ENCODE peak calls at places on chromosomes 2 and 18, in seven cellular contexts. I is Panc1, H is cardiac fibroblast, F is MM.1S, D is kidney, U is kidney epithelial cell, N is Caco-2. T is an unnamed sample.

GRCh38 chr2:100968146-100969145 is 33.6 kb upstream of the RPL31 start:
- DNase-seq in I (no peak), H (no peak), F (no peak), D (peak; percentile 55), U (no peak), N (no peak), T (no peak)

GRCh38 chr2:213806125-213806726 is 522.0 kb downstream of the SPAG16 start:
- DNase-seq in I (no peak), H (peak; percentile 51), F (peak; percentile 11), D (no peak), U (no peak), N (no peak), T (peak; percentile 30)

GRCh38 chr18:24878289-24878688 is 417.9 kb downstream of the HRH4 start:
- DNase-seq in I (no peak), H (peak; percentile 74), F (peak; percentile 20), D (no peak), U (no peak), N (no peak), T (peak; percentile 34)

GRCh38 chr2:179745615-179746263 is 115.7 kb downstream of the ZNF385B start:
- DNase-seq in I (no peak), H (peak; percentile 3), F (no peak), D (no peak), U (no peak), N (no peak), T (no peak)

GRCh38 chr2:9675369-9676351 is 44.9 kb upstream of the YWHAQ start:
- DNase-seq in I (no peak), H (peak; percentile 80), F (no peak), D (peak; percentile 41), U (peak; percentile 98), N (no peak), T (no peak)

GRCh38 chr2:235833971-235834620 is 334.1 kb downstream of the GBX2 start:
- DNase-seq in I (no peak), H (no peak), F (no peak), D (no peak), U (no peak), N (no peak), T (no peak)

GRCh38 chr2:239302083-239302807 is 98.6 kb downstream of the HDAC4 start:
- DNase-seq in I (no peak), H (no peak), F (no peak), D (peak; percentile 55), U (no peak), N (no peak), T (no peak)

GRCh38 chr2:120617055-120617454 is 118.6 kb upstream of the GLI2 start:
- DNase-seq in I (no peak), H (no peak), F (no peak), D (peak; percentile 37), U (no peak), N (no peak), T (no peak)

GRCh38 chr2:21256006-21256405 is 132.2 kb downstream of the TDRD15 start:
- DNase-seq in I (no peak), H (peak; percentile 11), F (peak; percentile 8), D (no peak), U (peak; percentile 48), N (no peak), T (no peak)

GRCh38 chr2:223465793-223466192 is 136.4 kb downstream of the SCG2 start:
- DNase-seq in I (no peak), H (peak; percentile 99), F (no peak), D (peak; percentile 88), U (peak; percentile 97), N (no peak), T (no peak)

GRCh38 chr2:10909050-10909995 is 2.4 kb upstream of the KCNF1 start:
- DNase-seq in I (no peak), H (no peak), F (no peak), D (no peak), U (no peak), N (no peak), T (no peak)

GRCh38 chr2:212451786-212452200 is 86.8 kb downstream of the ERBB4 start:
- DNase-seq in I (no peak), H (peak; percentile 71), F (no peak), D (no peak), U (peak; percentile 23), N (no peak), T (no peak)

GRCh38 chr2:148604927-148605326 is 39.6 kb upstream of the EPC2 start:
- DNase-seq in I (no peak), H (no peak), F (no peak), D (no peak), U (no peak), N (no peak), T (no peak)

GRCh38 chr2:177254433-177255226 is 9.9 kb downstream of the NFE2L2 start:
- DNase-seq in I (no peak), H (no peak), F (no peak), D (no peak), U (no peak), N (peak; percentile 71), T (no peak)

GRCh38 chr2:231554748-231555545 is 24.7 kb upstream of the NMUR1 start:
- DNase-seq in I (no peak), H (peak; percentile 92), F (no peak), D (peak; percentile 85), U (no peak), N (no peak), T (no peak)

GRCh38 chr2:134927195-134927594 is 8.6 kb downstream of the CCNT2 start:
- DNase-seq in I (no peak), H (peak; percentile 22), F (no peak), D (no peak), U (no peak), N (no peak), T (no peak)

GRCh38 chr18:79570266-79571201 is 109.1 kb upstream of the CTDP1 start:
- DNase-seq in I (no peak), H (peak; percentile 26), F (no peak), D (peak; percentile 46), U (no peak), N (no peak), T (no peak)

GRCh38 chr2:174778479-174778962 is 14.2 kb upstream of the CHRNA1 start:
- DNase-seq in I (no peak), H (peak; percentile 98), F (no peak), D (peak; percentile 85), U (peak; percentile 75), N (no peak), T (no peak)

GRCh38 chr2:15546297-15547098 is 14.6 kb downstream of the NBAS start:
- DNase-seq in I (no peak), H (no peak), F (no peak), D (no peak), U (no peak), N (no peak), T (no peak)

GRCh38 chr2:122478108-122478507 is 722.7 kb downstream of the TSN start:
- DNase-seq in I (no peak), H (peak; percentile 22), F (no peak), D (no peak), U (no peak), N (no peak), T (no peak)

GRCh38 chr2:238225911-238226697 is 13.7 kb downstream of the HES6 start:
- DNase-seq in I (no peak), H (peak; percentile 69), F (no peak), D (peak; percentile 68), U (no peak), N (no peak), T (no peak)

GRCh38 chr2:240443891-240444301 is 8.4 kb downstream of the GPC1 start:
- DNase-seq in I (no peak), H (no peak), F (no peak), D (no peak), U (no peak), N (no peak), T (no peak)

GRCh38 chr2:45203400-45203799 is 194.1 kb upstream of the SIX2 start:
- DNase-seq in I (no peak), H (no peak), F (no peak), D (no peak), U (no peak), N (no peak), T (no peak)

GRCh38 chr2:146481629-146482028 is 1363.2 kb upstream of the ACVR2A start:
- DNase-seq in I (no peak), H (peak; percentile 21), F (no peak), D (no peak), U (peak; percentile 28), N (no peak), T (no peak)

GRCh38 chr2:96301897-96302296 is 3.4 kb downstream of the SNRNP200 start:
- DNase-seq in I (no peak), H (no peak), F (no peak), D (no peak), U (no peak), N (no peak), T (no peak)
- H3K4me3 ChIP-seq in I (no peak overlapping the region), H (no peak overlapping the region), F (no peak overlapping the region), D (no peak overlapping the region), U (no peak overlapping the region), N (no peak overlapping the region), T (no peak overlapping the region)

DNA sequence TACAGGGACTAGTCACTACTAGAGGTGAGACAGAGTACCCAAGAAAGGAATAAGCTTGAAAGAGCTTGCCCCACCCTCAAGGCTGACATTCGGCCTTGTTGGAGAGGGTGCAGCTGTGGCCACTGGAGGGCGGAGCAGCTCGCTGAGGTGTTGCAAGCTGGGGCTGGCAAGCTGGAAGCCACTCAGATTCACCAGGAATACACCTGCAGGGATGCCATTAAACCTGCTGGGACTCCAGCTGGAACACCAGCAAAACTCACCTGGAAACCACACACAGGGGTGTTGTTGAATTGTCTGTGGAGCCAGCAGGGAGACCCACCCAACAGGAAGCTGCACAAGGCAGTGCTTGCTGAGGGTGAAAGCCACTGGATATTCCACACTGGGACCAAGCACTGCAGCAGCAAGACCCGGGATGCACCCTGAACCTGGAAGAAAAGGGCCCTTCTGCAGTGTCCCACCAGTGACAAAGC is 26.1 kb downstream of the KCTD18 start:
- DNase-seq in I (peak; percentile 20), H (peak; percentile 49), F (no peak), D (no peak), U (no peak), N (peak; percentile 76), T (peak; percentile 32)
- TF ChIP-seq CTCF in I (peak; percentile 80), H (peak; percentile 43), F (peak; percentile 29), D (peak; percentile 32), U (peak; percentile 67), N (peak; percentile 85), T (peak; percentile 85)

DNA sequence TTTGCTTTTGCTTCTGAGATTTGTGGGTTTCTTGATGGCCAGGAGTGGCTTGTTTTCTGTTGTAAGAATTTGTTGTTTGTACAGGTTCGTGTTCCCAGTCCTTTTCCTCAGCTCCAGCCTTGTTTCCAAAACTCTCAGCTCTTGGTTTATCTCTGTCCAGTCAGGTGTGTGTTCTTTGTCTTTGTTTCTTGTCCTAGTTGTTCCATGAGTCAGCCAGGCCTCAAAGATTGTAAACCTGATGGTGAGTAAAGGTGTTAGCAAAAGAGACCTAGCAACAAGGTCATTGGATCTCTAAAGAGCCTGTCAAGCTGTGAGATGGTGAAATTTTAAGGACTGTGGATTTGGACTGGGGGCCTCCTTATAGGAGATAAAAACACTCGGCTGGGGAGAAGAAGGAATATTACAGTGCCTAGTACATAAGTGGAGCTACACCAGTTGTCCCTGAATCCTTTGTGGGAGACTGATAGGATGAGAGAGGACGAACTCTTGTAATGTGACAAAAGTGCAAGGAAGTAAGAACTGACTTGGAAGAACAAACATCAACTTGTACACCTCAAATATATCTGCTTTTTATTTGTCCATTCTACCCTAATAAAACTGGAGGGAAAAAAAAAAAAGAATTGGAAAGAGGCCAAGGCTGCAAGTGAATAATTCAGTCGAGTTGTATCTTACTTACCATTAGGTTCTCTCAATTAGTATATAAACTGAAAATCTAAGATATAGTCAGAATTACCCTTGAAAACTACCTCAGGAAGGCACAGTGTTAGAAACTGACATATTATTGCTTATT is 37.1 kb downstream of the ITGA6 start:
- DNase-seq in I (no peak), H (no peak), F (no peak), D (no peak), U (no peak), N (no peak), T (peak; percentile 62)
- H3K4me3 ChIP-seq in I (no peak overlapping the region), H (no peak overlapping the region), F (no peak overlapping the region), D (no peak overlapping the region), U (no peak overlapping the region), N (no peak overlapping the region), T (no peak overlapping the region)

GRCh38 chr2:67500541-67500940 is 103.4 kb downstream of the ETAA1 start:
- DNase-seq in I (no peak), H (peak; percentile 26), F (no peak), D (no peak), U (no peak), N (no peak), T (no peak)
- TF ChIP-seq CTCF in I (no peak), H (no peak), F (no peak), D (no peak), U (no peak), N (no peak), T (no peak)

T was measured in LNCaP clone FGC.